ENCODE peak calls at places on chromosomes 3 and 15, in five cellular contexts. W, V, U, H and O are unnamed samples.
A peak's percentile ranks its signal among the peaks of the same experiment; 100 is the strongest.

GRCh38 chr15:48520376-48521155 is 124.9 kb downstream of the FBN1 start:
- DNase-seq in W (peak; percentile 7), V (no peak), U (peak; percentile 54), H (peak; percentile 15), O (peak; percentile 6)

GRCh38 chr3:5017953-5018531 is 38.8 kb downstream of the BHLHE40 start:
- DNase-seq in V (no peak), W (no peak), U (no peak), H (peak; percentile 54), O (no peak)

GRCh38 chr3:107795514-107796094 is 272.8 kb downstream of the BBX start:
- DNase-seq in U (no peak), W (no peak), V (no peak), H (no peak), O (no peak)

GRCh38 chr3:194245975-194246561 is 105.1 kb downstream of the CPN2 start:
- DNase-seq in H (peak; percentile 38), W (no peak), U (no peak), V (no peak), O (no peak)

GRCh38 chr3:195062866-195063540 is 208.0 kb downstream of the XXYLT1 start:
- DNase-seq in W (no peak), U (no peak), V (no peak), H (no peak), O (no peak)

GRCh38 chr15:93895976-93896770 is 335.2 kb upstream of the MCTP2 start:
- DNase-seq in U (no peak), W (no peak), V (no peak), H (no peak), O (no peak)

GRCh38 chr3:66441124-66441523 is 59.7 kb downstream of the LRIG1 start:
- DNase-seq in W (no peak), V (no peak), U (no peak), H (no peak), O (no peak)

GRCh38 chr3:142624725-142625440 is 28.7 kb downstream of the PLS1 start:
- DNase-seq in W (no peak), V (no peak), U (no peak), H (no peak), O (no peak)

GRCh38 chr3:116512931-116513330 is 67.6 kb upstream of the LSAMP start:
- DNase-seq in H (no peak), W (no peak), V (no peak), U (no peak), O (no peak)

GRCh38 chr15:31402003-31402402 is 75.4 kb downstream of the KLF13 start:
- DNase-seq in W (no peak), U (no peak), H (no peak), V (no peak), O (no peak)

GRCh38 chr15:31398677-31399260 is 72.1 kb downstream of the KLF13 start:
- DNase-seq in W (no peak), V (no peak), U (no peak), H (no peak), O (peak; percentile 24)

GRCh38 chr15:31401282-31401681 is 74.6 kb downstream of the KLF13 start:
- DNase-seq in H (no peak), U (no peak), V (no peak), W (no peak), O (no peak)

GRCh38 chr15:31399544-31400171 is 73.0 kb downstream of the KLF13 start:
- DNase-seq in W (no peak), H (no peak), V (no peak), U (no peak), O (no peak)

GRCh38 chr15:31400222-31400927 is 73.7 kb downstream of the KLF13 start:
- DNase-seq in U (no peak), W (no peak), H (no peak), V (no peak), O (no peak)
- H3K36me3 ChIP-seq in U (no peaks in the 10 kb centered on the region), W (no peaks in the 10 kb centered on the region), H (no peaks in the 10 kb centered on the region), V (no peaks in the 10 kb centered on the region), O (no peaks in the 10 kb centered on the region)

GRCh38 chr3:100317928-100318327 is 16.6 kb upstream of the NIT2 start:
- DNase-seq in H (no peak), V (no peak), W (no peak), U (no peak), O (no peak)

GRCh38 chr3:100319951-100320350 is 14.6 kb upstream of the NIT2 start:
- DNase-seq in V (no peak), W (no peak), U (no peak), H (no peak), O (no peak)

GRCh38 chr3:100311011-100311410 is 23.5 kb upstream of the NIT2 start:
- DNase-seq in H (no peak), W (no peak), V (no peak), U (no peak), O (no peak)

DNA sequence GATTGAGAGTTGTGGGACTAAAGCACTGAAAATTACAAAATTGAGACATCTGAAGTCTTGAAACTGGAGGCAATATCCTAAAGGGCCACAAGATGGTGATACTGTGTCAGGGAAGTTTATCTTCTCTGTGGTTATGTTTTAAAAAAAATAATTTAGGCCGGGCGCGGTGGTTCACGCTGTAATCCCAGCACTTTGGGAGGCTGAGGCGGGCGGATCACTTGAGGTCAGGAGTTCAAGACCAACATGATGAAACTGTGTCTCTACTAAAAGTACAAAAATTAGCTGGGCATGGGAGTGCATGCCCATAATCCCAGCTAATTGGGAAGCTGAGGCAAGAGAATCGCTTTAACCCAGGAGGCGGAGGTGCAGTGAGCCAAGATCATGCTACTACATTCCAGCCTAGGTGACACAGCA is 17.9 kb upstream of the NIT2 start:
- DNase-seq in H (peak; percentile 23), W (peak; percentile 46), V (no peak), U (no peak), O (peak; percentile 39)
- TF ChIP-seq SRF in H (no peak), W (no peak), V (no peak), U (no peak), O (no peak)

GRCh38 chr3:126025862-126026261 is 56.9 kb downstream of the ROPN1B start:
- DNase-seq in V (no peak), H (no peak), U (no peak), W (no peak), O (no peak)
- H3K36me3 ChIP-seq in V (no peaks in the 10 kb centered on the region), H (no peaks in the 10 kb centered on the region), U (no peaks in the 10 kb centered on the region), W (no peaks in the 10 kb centered on the region), O (peaks cover 1% of the 10 kb centered on the region)

DNA sequence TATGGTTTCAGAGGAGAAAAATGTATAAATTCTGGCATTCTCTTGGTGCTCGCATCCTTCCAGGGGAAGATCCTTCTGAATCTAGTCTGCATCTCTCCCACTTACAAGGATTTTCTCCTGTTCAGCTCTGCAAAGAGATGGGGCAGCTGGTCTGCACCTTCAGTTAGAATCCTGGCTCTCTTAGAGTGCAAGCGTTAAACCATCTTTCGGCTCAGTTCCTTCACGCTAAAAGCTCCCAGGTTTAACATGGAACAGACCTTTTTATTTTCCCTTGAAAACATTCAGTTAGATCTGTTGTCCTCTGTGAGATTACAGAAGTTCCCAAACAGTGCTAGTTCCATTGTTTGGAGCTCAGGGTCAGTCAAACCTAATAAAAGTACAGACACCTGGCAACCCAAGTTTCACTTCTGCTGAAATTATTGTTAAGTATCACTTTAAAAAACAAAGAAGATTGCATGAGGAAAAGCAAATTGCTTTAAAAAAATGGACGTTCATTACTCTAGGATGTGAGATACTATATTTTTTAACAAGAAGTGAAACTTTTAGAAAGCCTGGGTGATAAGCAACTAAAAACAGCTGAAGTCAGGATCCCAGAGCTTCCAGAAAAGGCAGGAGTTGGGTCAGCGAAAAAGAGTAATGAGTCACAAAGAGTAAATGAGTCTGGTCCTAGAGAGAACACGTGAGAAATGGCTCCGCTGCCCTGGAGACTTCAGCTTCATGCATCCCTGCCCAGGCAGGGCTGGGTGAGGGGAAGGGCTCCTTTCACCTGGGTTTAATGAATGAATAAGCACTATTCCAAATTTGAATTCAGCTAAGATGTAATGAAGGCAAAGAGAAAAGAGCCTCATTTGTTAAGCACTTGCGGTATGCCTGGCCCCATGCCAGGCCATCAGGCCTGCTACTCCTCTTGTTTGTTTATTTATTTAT is 63.3 kb downstream of the ABTB1 start:
- DNase-seq in V (peak; percentile 85), H (no peak), W (no peak), U (no peak), O (no peak)
- TF ChIP-seq SRF in V (peak; percentile 79), H (no peak), W (no peak), U (no peak), O (no peak)